ENCODE peak calls at places on chromosomes 13 and 19, in nine cellular contexts. U, P, Q, G, K, F, Y, N and D are unnamed samples.

GRCh38 chr19:42132030-42132628 is at the start of gene POU2F2:
- DNase-seq in U (no peak), P (peak), Q (no peak), G (peak), K (peak), F (no peak), Y (peak), N (no peak), D (peak)

GRCh38 chr19:47012620-47013019 is 7.0 kb upstream of the NPAS1 start:
- DNase-seq in U (no peak), P (no peak), Q (no peak), G (no peak), K (no peak), F (no peak), Y (no peak), N (no peak), D (no peak)

GRCh38 chr13:107867701-107868661 is 347.4 kb downstream of the LIG4 start:
- DNase-seq in U (peak), P (no peak), Q (peak), G (no peak), K (no peak), F (peak), Y (no peak), N (no peak), D (peak)

GRCh38 chr19:10718205-10719196 is 622 bp downstream of the DNM2 start:
- DNase-seq in U (peak), P (peak), Q (peak), G (no peak), K (peak), F (peak), Y (peak), N (peak), D (peak)

GRCh38 chr13:50514249-50514648 is 329.2 kb downstream of the DLEU7 start:
- DNase-seq in U (no peak), P (no peak), Q (no peak), G (no peak), K (no peak), F (no peak), Y (no peak), N (no peak), D (no peak)

GRCh38 chr13:49985129-49985528 is 11.7 kb upstream of the TRIM13 start:
- DNase-seq in U (no peak), P (no peak), Q (no peak), G (no peak), K (no peak), F (no peak), Y (no peak), N (no peak), D (no peak)

GRCh38 chr13:24110011-24110410 is 50.5 kb upstream of the SPATA13 start:
- DNase-seq in U (no peak), P (no peak), Q (no peak), G (no peak), K (no peak), F (no peak), Y (no peak), N (no peak), D (no peak)

GRCh38 chr13:41058229-41059070 is 2.9 kb upstream of the WBP4 start:
- DNase-seq in U (peak), P (no peak), Q (no peak), G (no peak), K (no peak), F (peak), Y (no peak), N (peak), D (no peak)

GRCh38 chr13:100035936-100036335 is 53.0 kb upstream of the PCCA start:
- DNase-seq in U (no peak), P (no peak), Q (no peak), G (no peak), K (no peak), F (no peak), Y (no peak), N (no peak), D (no peak)

GRCh38 chr19:21462540-21462939 is 42.9 kb upstream of the ZNF429 start:
- DNase-seq in U (no peak), P (no peak), Q (no peak), G (no peak), K (no peak), F (no peak), Y (no peak), N (no peak), D (no peak)
- H3K4me3 ChIP-seq in U (no peak), P (no peak), Q (no peak), G (no peak), K (no peak), F (no peak), Y (no peak), N (no peak), D (no peak)

GRCh38 chr13:51799261-51799660 is 4.7 kb downstream of the DHRS12 start:
- DNase-seq in U (no peak), P (no peak), Q (no peak), G (no peak), K (no peak), F (no peak), Y (no peak), N (no peak), D (no peak)
- H3K27ac ChIP-seq in U (no peak), P (no peak), Q (no peak), G (no peak), K (no peak), F (no peak), Y (no peak), N (no peak), D (no peak)

GRCh38 chr13:112903606-112904195 is 65.3 kb upstream of the MCF2L start:
- DNase-seq in U (no peak), P (peak), Q (no peak), G (no peak), K (no peak), F (no peak), Y (peak), N (no peak), D (no peak)

GRCh38 chr13:112903071-112903577 is 65.9 kb upstream of the MCF2L start:
- DNase-seq in U (no peak), P (peak), Q (no peak), G (no peak), K (no peak), F (no peak), Y (no peak), N (no peak), D (no peak)

GRCh38 chr13:112904436-112904960 is 64.5 kb upstream of the MCF2L start:
- DNase-seq in U (no peak), P (peak), Q (no peak), G (no peak), K (no peak), F (no peak), Y (peak), N (no peak), D (no peak)

GRCh38 chr13:112901951-112902651 is 66.9 kb upstream of the MCF2L start:
- DNase-seq in U (peak), P (peak), Q (no peak), G (no peak), K (no peak), F (no peak), Y (no peak), N (no peak), D (no peak)

GRCh38 chr13:112902669-112903068 is 66.3 kb upstream of the MCF2L start:
- DNase-seq in U (no peak), P (peak), Q (no peak), G (no peak), K (no peak), F (no peak), Y (no peak), N (no peak), D (peak)
- TF ChIP-seq CTCF in U (no peak), P (no peak), Q (no peak), G (no peak), K (no peak), F (no peak), Y (no peak), N (no peak), D (no peak)

GRCh38 chr13:113466321-113466836 is 13.1 kb upstream of the ADPRHL1 start:
- DNase-seq in U (no peak), P (no peak), Q (no peak), G (no peak), K (no peak), F (no peak), Y (no peak), N (no peak), D (no peak)
- H3K4me3 ChIP-seq in U (no peak), P (no peak), Q (no peak), G (no peak), K (no peak), F (no peak), Y (no peak), N (no peak), D (no peak)

DNA sequence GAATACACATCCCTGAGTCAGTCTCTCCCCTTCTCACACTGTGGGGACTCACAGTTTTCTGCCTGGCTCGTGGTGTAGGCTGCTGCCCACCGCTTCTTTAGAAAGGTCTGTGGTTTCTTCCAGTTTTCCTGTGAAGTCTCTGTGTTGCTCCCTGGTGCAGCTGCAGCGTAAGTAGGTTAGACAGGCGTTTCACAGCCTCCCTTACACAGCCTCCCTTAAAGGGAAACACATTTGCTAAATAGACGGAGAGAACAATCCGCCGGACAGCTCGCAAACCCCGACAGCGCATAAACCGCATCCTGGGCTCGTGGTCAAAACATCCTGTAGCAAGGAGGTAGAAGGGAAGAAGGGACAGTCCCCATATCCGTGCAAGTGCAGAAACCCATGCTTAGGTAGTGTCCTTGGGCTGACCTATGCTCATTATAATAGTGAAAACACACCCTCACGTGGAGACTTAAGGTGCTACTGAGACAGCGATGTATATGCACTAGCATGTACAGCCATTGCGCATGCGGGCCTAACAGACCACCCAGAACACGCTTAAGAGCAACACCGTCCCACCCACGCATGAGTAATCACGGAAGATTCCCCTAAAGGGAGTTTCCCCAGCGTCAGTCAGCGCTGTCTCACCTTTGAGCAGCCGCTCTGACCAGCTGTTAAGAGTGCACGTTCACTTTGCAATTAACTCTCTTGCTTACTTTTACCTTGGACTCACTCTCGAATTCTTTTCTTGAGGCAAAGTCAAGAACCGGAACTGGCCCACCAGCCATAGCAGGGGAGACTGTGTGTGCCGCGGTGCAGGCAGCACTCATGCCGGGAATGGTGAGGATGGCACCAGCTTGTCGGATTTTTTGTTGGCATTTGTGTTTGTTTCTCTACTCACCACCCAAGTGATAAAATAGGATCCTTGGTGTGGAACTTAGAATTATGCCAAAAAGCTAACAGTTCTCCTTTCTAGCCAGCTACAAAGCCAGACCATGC is 16.6 kb downstream of the SIGLEC8 start:
- DNase-seq in U (no peak), P (no peak), Q (peak), G (no peak), K (peak), F (no peak), Y (no peak), N (no peak), D (no peak)
- H3K27ac ChIP-seq in U (no peak), P (peak), Q (no peak), G (peak), K (no peak), F (no peak), Y (no peak), N (no peak), D (no peak)

GRCh38 chr13:45925151-45925550 is 73.6 kb upstream of the SIAH3 start:
- DNase-seq in U (no peak), P (no peak), Q (no peak), G (no peak), K (no peak), F (no peak), Y (no peak), N (no peak), D (no peak)
- TF ChIP-seq CTCF in U (no peak), P (no peak), Q (peak), G (no peak), K (no peak), F (peak), Y (no peak), N (no peak), D (no peak)

GRCh38 chr19:35533201-35533821 is at the start of gene GAPDHS:
- DNase-seq in U (no peak), P (no peak), Q (no peak), G (no peak), K (no peak), F (no peak), Y (no peak), N (no peak), D (no peak)
- H3K4me3 ChIP-seq in U (no peak), P (no peak), Q (no peak), G (no peak), K (no peak), F (no peak), Y (no peak), N (no peak), D (no peak)

GRCh38 chr13:97121894-97122293 is 100.2 kb upstream of the MBNL2 start:
- DNase-seq in U (no peak), P (no peak), Q (peak), G (no peak), K (no peak), F (peak), Y (no peak), N (no peak), D (no peak)
- H3K27ac ChIP-seq in U (no peak), P (no peak), Q (peak), G (no peak), K (no peak), F (no peak), Y (no peak), N (no peak), D (no peak)

DNA sequence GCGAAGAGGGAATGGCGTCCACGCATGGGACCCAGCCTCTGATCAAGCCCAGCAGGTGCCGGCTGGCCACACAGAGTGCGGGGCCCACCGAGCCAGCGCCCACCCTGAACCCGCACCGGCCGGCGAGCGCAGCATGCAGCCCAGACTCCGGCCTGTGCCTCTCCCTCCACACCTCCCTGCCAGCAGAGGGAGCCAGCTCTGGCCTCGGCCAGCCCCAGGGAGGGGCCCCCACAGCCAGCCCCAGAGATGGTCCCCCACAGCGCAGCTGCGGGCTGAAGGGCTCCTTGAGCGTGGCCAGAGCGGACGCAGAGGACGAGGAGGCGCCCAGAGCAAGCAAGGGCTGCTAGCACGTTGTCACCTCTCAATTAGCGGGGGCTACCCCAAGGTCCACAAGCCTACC is 904.5 kb downstream of the SLITRK6 start:
- DNase-seq in U (no peak), P (no peak), Q (no peak), G (no peak), K (no peak), F (no peak), Y (no peak), N (no peak), D (no peak)
- TF ChIP-seq CTCF in U (no peak), P (no peak), Q (no peak), G (no peak), K (no peak), F (no peak), Y (no peak), N (no peak), D (no peak)

GRCh38 chr19:2230807-2231533 is 5.2 kb downstream of the PLEKHJ1 start:
- DNase-seq in U (no peak), P (no peak), Q (no peak), G (no peak), K (no peak), F (no peak), Y (no peak), N (no peak), D (no peak)
- H3K4me3 ChIP-seq in U (no peak), P (no peak), Q (no peak), G (no peak), K (no peak), F (no peak), Y (no peak), N (no peak), D (no peak)